ENCODE peak calls at places on chromosome 18, in seven cellular contexts. V, E, I, X, J, A and S are unnamed samples.
A peak's percentile ranks its signal among the peaks of the same experiment; 100 is the strongest.

GRCh38 chr18:45764000-45764686 is 40.2 kb downstream of the SLC14A1 start:
- DNase-seq in V (no peak), E (peak; percentile 67), X (no peak), A (no peak), I (peak; percentile 63), J (no peak), S (no peak)

GRCh38 chr18:76385681-76385975 is 109.4 kb downstream of the ZNF516 start:
- DNase-seq in I (no peak), A (no peak), V (no peak), X (peak; percentile 63), E (no peak), J (no peak), S (no peak)

GRCh38 chr18:41532344-41533086 is 422.5 kb upstream of the PIK3C3 start:
- DNase-seq in X (no peak), I (peak; percentile 57), E (peak; percentile 1), V (no peak), A (peak; percentile 20), J (peak; percentile 58), S (no peak)

GRCh38 chr18:67478249-67478648 is 38.3 kb downstream of the DSEL start:
- DNase-seq in J (no peak), A (no peak), E (no peak), V (no peak), X (no peak), I (no peak), S (no peak)

GRCh38 chr18:21456428-21457178 is 143.9 kb downstream of the ESCO1 start:
- DNase-seq in X (no peak), E (no peak), I (no peak), J (no peak), A (no peak), V (no peak), S (no peak)

GRCh38 chr18:46462523-46462922 is 194.5 kb downstream of the LOXHD1 start:
- DNase-seq in J (no peak), A (no peak), V (no peak), I (no peak), X (no peak), E (no peak), S (no peak)

GRCh38 chr18:37175727-37176126 is 346.8 kb downstream of the KIAA1328 start:
- DNase-seq in V (no peak), E (no peak), J (peak; percentile 71), A (no peak), X (no peak), I (no peak), S (no peak)

GRCh38 chr18:54700580-54700979 is 109.5 kb downstream of the DYNAP start:
- DNase-seq in I (no peak), J (no peak), X (no peak), A (no peak), V (no peak), E (no peak), S (no peak)

GRCh38 chr18:77052297-77052645 is 80.3 kb downstream of the MBP start:
- DNase-seq in X (no peak), V (no peak), J (no peak), A (no peak), I (no peak), E (no peak), S (no peak)

GRCh38 chr18:58228762-58229161 is 184.7 kb downstream of the NEDD4L start:
- DNase-seq in E (no peak), I (no peak), X (no peak), J (peak; percentile 71), A (no peak), V (no peak), S (no peak)

GRCh38 chr18:75314117-75314516 is 103.5 kb downstream of the TSHZ1 start:
- DNase-seq in A (no peak), J (peak; percentile 5), V (no peak), X (no peak), I (no peak), E (no peak), S (no peak)

GRCh38 chr18:76708036-76708726 is 114.2 kb upstream of the ZNF236 start:
- DNase-seq in A (no peak), X (no peak), J (no peak), I (no peak), V (no peak), E (no peak), S (no peak)

GRCh38 chr18:48949051-48949605 is 1.6 kb downstream of the SMAD7 start:
- DNase-seq in A (peak; percentile 67), X (no peak), J (no peak), E (no peak), I (peak; percentile 14), V (peak; percentile 54), S (no peak)

GRCh38 chr18:41753826-41754225 is 201.2 kb upstream of the PIK3C3 start:
- DNase-seq in X (no peak), A (peak; percentile 52), E (peak; percentile 24), I (peak; percentile 46), V (no peak), J (no peak), S (no peak)

GRCh38 chr18:22538463-22538862 is 120.7 kb upstream of the CTAGE1 start:
- DNase-seq in E (no peak), A (peak; percentile 66), X (no peak), J (no peak), V (no peak), I (no peak), S (no peak)

GRCh38 chr18:45255142-45255890 is 360.0 kb upstream of the SLC14A2 start:
- DNase-seq in J (peak; percentile 25), I (peak; percentile 12), A (peak; percentile 91), X (no peak), E (peak; percentile 92), V (no peak), S (no peak)

GRCh38 chr18:248053-248452 is 19.8 kb downstream of the THOC1 start:
- DNase-seq in I (no peak), X (no peak), V (no peak), E (no peak), A (no peak), J (no peak), S (no peak)

GRCh38 chr18:46632401-46633089 is 24.5 kb downstream of the LOXHD1 start:
- DNase-seq in X (no peak), I (peak; percentile 61), A (peak; percentile 59), V (peak; percentile 59), E (peak; percentile 17), J (no peak), S (peak; percentile 2)

GRCh38 chr18:42417189-42417588 is 462.2 kb downstream of the PIK3C3 start:
- DNase-seq in X (no peak), V (no peak), A (no peak), J (no peak), E (no peak), I (no peak), S (no peak)

GRCh38 chr18:36075862-36076587 is 8.7 kb upstream of the RPRD1A start:
- DNase-seq in E (peak; percentile 89), J (peak; percentile 23), A (peak; percentile 82), X (no peak), V (no peak), I (peak; percentile 48), S (peak; percentile 33)

GRCh38 chr18:47407736-47408135 is 156.3 kb upstream of the SKOR2 start:
- DNase-seq in I (no peak), X (no peak), J (no peak), E (no peak), A (no peak), V (no peak), S (no peak)

GRCh38 chr18:59686260-59686659 is 11.0 kb downstream of the CCBE1 start:
- DNase-seq in X (peak; percentile 83), A (no peak), J (no peak), E (no peak), I (no peak), V (no peak), S (no peak)
- H3K27me3 ChIP-seq in X (no peaks in the 10 kb centered on the region), A (no peaks in the 10 kb centered on the region), J (no peaks in the 10 kb centered on the region), E (no peaks in the 10 kb centered on the region), I (no peaks in the 10 kb centered on the region), V (no peaks in the 10 kb centered on the region), S (no peaks in the 10 kb centered on the region)

DNA sequence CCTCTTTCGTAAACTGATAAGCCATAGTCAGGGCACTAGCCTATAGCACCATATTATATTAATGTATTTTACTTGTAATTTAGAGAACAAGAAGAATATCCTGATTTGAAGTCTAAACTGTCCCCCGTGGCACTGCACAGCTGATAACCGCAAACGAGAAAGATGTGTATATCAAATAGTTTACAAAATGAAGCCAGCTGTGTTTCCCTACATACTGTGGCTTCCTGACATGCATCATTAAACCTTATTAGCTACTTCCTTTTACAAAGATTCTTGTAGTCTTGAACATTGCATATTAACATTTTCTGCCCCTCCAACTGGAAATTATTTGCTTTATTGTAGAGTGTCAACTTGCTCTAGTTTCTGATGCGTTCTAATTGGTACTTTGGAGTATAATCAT is 153.5 kb upstream of the NFATC1 start:
- DNase-seq in X (no peak), A (no peak), J (no peak), I (no peak), V (no peak), E (peak; percentile 4), S (no peak)
- H3K4me1 ChIP-seq in X (no peaks in the 10 kb centered on the region), A (no peaks in the 10 kb centered on the region), J (no peaks in the 10 kb centered on the region), I (peaks cover 7% of the 10 kb centered on the region), V (peaks cover 8% of the 10 kb centered on the region), E (no peaks in the 10 kb centered on the region), S (peaks cover 14% of the 10 kb centered on the region)

GRCh38 chr18:13257361-13257980 is 38.9 kb downstream of the LDLRAD4 start:
- DNase-seq in A (no peak), E (no peak), I (no peak), J (no peak), X (no peak), V (peak; percentile 4), S (no peak)
- H3K27me3 ChIP-seq in A (peaks cover 23% of the 10 kb centered on the region), E (peaks cover 3% of the 10 kb centered on the region), I (peaks cover 83% of the 10 kb centered on the region), J (no peaks in the 10 kb centered on the region), X (no peaks in the 10 kb centered on the region), V (no peaks in the 10 kb centered on the region), S (peaks cover 2% of the 10 kb centered on the region)

DNA sequence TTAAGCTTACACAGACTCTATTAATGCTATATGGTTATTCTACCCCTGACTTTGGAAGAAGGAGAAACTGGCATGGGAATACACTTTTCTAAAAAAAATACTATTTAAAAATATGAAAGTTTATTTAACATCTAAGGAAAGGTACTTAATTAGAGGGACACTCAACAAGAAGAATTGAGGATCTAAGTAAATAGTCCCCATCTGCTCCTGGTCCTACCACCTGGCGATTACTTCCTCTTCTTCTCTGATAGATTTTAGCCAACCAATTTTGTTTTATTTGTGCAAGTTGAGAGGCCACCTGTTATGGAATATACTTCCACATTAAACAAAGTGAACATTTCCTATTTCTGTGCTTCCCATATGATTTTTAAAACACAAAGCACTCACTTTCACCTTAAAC is 111.7 kb downstream of the BCL2 start:
- DNase-seq in J (no peak), A (no peak), X (no peak), V (no peak), I (no peak), E (no peak), S (no peak)
- H3K4me1 ChIP-seq in J (no peaks in the 10 kb centered on the region), A (no peaks in the 10 kb centered on the region), X (peaks cover 98% of the 10 kb centered on the region), V (no peaks in the 10 kb centered on the region), I (no peaks in the 10 kb centered on the region), E (no peaks in the 10 kb centered on the region), S (no peaks in the 10 kb centered on the region)

DNA sequence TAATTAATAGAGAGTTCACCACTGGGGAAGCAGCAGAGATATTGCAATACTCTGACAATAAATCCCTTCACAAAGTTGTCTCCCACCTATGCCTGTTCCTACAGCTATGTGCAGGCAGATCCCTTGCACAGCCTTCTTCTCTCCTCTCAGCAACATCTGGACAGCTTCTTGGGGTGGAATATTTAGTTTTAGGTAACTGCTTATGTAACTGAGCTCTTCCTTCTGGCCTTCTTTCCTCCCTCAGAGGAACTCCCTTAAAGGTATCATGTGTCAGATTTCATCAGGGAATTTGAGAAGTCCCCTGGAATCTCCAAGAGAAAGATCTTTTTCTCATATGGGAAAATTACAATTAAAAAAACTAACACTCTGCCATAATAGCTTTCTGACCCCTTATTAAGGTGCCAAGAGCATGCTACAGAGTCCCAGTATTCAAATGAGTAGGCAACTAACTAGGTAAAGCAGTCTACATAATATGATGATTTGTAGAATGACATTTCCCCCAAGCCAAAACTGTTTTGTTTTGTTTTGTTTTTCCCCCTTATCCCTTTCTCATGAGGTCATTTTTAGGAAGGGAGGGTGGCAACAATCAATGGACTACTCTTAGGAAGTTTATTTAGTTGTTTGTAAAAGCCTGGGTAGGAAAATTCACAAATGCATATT is 2.4 kb downstream of the TMEM200C start:
- DNase-seq in E (peak; percentile 34), J (no peak), V (no peak), X (no peak), A (no peak), I (no peak), S (no peak)
- H3K27me3 ChIP-seq in E (no peaks in the 10 kb centered on the region), J (no peaks in the 10 kb centered on the region), V (no peaks in the 10 kb centered on the region), X (no peaks in the 10 kb centered on the region), A (peaks cover 68% of the 10 kb centered on the region), I (peaks cover 33% of the 10 kb centered on the region), S (peaks cover 24% of the 10 kb centered on the region)